ENCODE peak calls at places on chromosome 13, in four cellular contexts. One of them, this sample, is unnamed.

GRCh38 chr13:98390086-98390697 is 186.7 kb downstream of the STK24 start:
- DNase-seq in ovary: no peak
- DNase-seq in tibial nerve: no peak
- DNase-seq in H1: no peak
- DNase-seq in this sample: no peak

GRCh38 chr13:111559612-111560423 is 239.4 kb downstream of the TEX29 start:
- DNase-seq in H1: no peak
- DNase-seq in ovary: no peak
- DNase-seq in tibial nerve: no peak
- DNase-seq in this sample: no peak

GRCh38 chr13:34246511-34246910 is 428.6 kb downstream of the RFC3 start:
- DNase-seq in tibial nerve: no peak
- DNase-seq in H1: no peak
- DNase-seq in ovary: no peak
- DNase-seq in this sample: no peak

GRCh38 chr13:90951663-90952062 is 395.8 kb upstream of the MIR17HG start:
- DNase-seq in H1: no peak
- DNase-seq in tibial nerve: no peak
- DNase-seq in ovary: no peak
- DNase-seq in this sample: no peak

GRCh38 chr13:110922506-110922905 is 7.6 kb upstream of the ANKRD10 start:
- DNase-seq in H1: peak; percentile 38
- DNase-seq in tibial nerve: no peak
- DNase-seq in ovary: no peak
- DNase-seq in this sample: no peak

GRCh38 chr13:52835071-52835793 is 13.2 kb downstream of the PCDH8 start:
- DNase-seq in ovary: no peak
- DNase-seq in tibial nerve: no peak
- DNase-seq in H1: no peak
- DNase-seq in this sample: no peak

GRCh38 chr13:81872581-81872980 is 1531.7 kb upstream of the SPRY2 start:
- DNase-seq in tibial nerve: no peak
- DNase-seq in ovary: no peak
- DNase-seq in H1: no peak
- DNase-seq in this sample: no peak

GRCh38 chr13:22569830-22570229 is 610.9 kb upstream of the SGCG start:
- DNase-seq in tibial nerve: no peak
- DNase-seq in ovary: no peak
- DNase-seq in H1: no peak
- DNase-seq in this sample: no peak

GRCh38 chr13:98033277-98034247 is 80.1 kb downstream of the IPO5 start:
- DNase-seq in ovary: peak; percentile 20
- DNase-seq in tibial nerve: no peak
- DNase-seq in H1: no peak
- DNase-seq in this sample: peak; percentile 50

GRCh38 chr13:106121173-106121754 is 414.2 kb downstream of the EFNB2 start:
- DNase-seq in tibial nerve: no peak
- DNase-seq in H1: no peak
- DNase-seq in ovary: no peak
- DNase-seq in this sample: no peak
- TF ChIP-seq EP300 in tibial nerve: no peak
- TF ChIP-seq EP300 in H1: no peak
- TF ChIP-seq EP300 in ovary: no peak
- TF ChIP-seq EP300 in this sample: no peak

GRCh38 chr13:23701191-23701590 is 131.0 kb downstream of the TNFRSF19 start:
- DNase-seq in tibial nerve: no peak
- DNase-seq in H1: no peak
- DNase-seq in ovary: no peak
- DNase-seq in this sample: no peak
- H3K27ac ChIP-seq in tibial nerve: peak overlapping the region; percentile 83
- H3K27ac ChIP-seq in H1: no peak overlapping the region
- H3K27ac ChIP-seq in ovary: peak overlapping the region; percentile 55
- H3K27ac ChIP-seq in this sample: no peak overlapping the region

GRCh38 chr13:108269601-108270328 is at the start of gene TNFSF13B:
- DNase-seq in tibial nerve: no peak
- DNase-seq in H1: peak; percentile 60
- DNase-seq in ovary: peak; percentile 23
- DNase-seq in this sample: no peak
- TF ChIP-seq CTCF in tibial nerve: no peak
- TF ChIP-seq CTCF in H1: peak; percentile 39
- TF ChIP-seq CTCF in ovary: no peak
- TF ChIP-seq CTCF in this sample: no peak

GRCh38 chr13:46146898-46147297 is 35.1 kb downstream of the LCP1 start:
- DNase-seq in tibial nerve: no peak
- DNase-seq in H1: no peak
- DNase-seq in ovary: no peak
- DNase-seq in this sample: no peak

GRCh38 chr13:46145950-46146349 is 36.0 kb downstream of the LCP1 start:
- DNase-seq in ovary: no peak
- DNase-seq in H1: no peak
- DNase-seq in tibial nerve: no peak
- DNase-seq in this sample: no peak

GRCh38 chr13:46143239-46143701 is 38.4 kb upstream of the CPB2 start:
- DNase-seq in tibial nerve: no peak
- DNase-seq in ovary: no peak
- DNase-seq in H1: no peak
- DNase-seq in this sample: no peak

GRCh38 chr13:46140044-46140443 is 35.2 kb upstream of the CPB2 start:
- DNase-seq in tibial nerve: no peak
- DNase-seq in ovary: no peak
- DNase-seq in H1: no peak
- DNase-seq in this sample: no peak

DNA sequence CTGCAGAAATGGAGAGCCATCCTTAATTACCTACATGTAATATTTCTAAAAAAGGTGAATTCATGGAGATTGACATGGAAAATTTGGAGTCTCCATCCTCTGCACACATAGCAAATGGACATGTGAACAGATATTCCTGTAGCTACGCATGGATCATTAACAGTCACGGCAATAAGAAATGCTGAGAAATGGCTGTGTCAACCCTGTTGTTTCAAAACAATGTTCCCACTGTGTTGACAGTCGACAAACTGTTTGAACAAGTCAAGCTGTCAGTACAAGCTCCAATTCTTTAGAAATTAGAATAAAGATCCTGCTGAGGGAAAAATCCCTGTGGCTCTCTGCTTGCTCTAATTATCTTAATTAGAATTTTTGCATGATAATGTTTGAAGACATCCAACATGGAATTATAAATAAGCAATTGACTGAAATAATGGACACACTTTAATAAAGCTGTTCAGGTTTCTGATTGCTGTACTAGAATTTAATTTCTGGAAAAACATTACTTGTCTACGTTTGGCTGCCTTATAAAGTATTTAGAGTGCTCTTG is 37.9 kb upstream of the CPB2 start:
- DNase-seq in ovary: no peak
- DNase-seq in tibial nerve: no peak
- DNase-seq in H1: no peak
- DNase-seq in this sample: no peak
- TF ChIP-seq EP300 in ovary: no peak
- TF ChIP-seq EP300 in tibial nerve: no peak
- TF ChIP-seq EP300 in H1: no peak
- TF ChIP-seq EP300 in this sample: no peak

GRCh38 chr13:51032831-51033230 is 78.2 kb downstream of the C13orf42 start:
- DNase-seq in tibial nerve: no peak
- DNase-seq in H1: no peak
- DNase-seq in ovary: no peak
- DNase-seq in this sample: peak; percentile 66

GRCh38 chr13:51026016-51026415 is 85.1 kb downstream of the C13orf42 start:
- DNase-seq in ovary: no peak
- DNase-seq in tibial nerve: no peak
- DNase-seq in H1: no peak
- DNase-seq in this sample: peak; percentile 84

GRCh38 chr13:51025245-51025872 is 85.7 kb downstream of the C13orf42 start:
- DNase-seq in ovary: no peak
- DNase-seq in tibial nerve: no peak
- DNase-seq in H1: peak; percentile 8
- DNase-seq in this sample: peak; percentile 19

GRCh38 chr13:51033431-51034185 is 77.5 kb downstream of the C13orf42 start:
- DNase-seq in ovary: no peak
- DNase-seq in H1: peak; percentile 30
- DNase-seq in tibial nerve: no peak
- DNase-seq in this sample: peak; percentile 66

GRCh38 chr13:51027644-51028043 is 83.4 kb downstream of the C13orf42 start:
- DNase-seq in H1: peak; percentile 43
- DNase-seq in ovary: no peak
- DNase-seq in tibial nerve: no peak
- DNase-seq in this sample: peak; percentile 55
- H3K27ac ChIP-seq in H1: no peak overlapping the region
- H3K27ac ChIP-seq in ovary: no peak overlapping the region
- H3K27ac ChIP-seq in tibial nerve: no peak overlapping the region
- H3K27ac ChIP-seq in this sample: no peak overlapping the region

GRCh38 chr13:28494861-28495585 is at the start of gene FLT1:
- DNase-seq in tibial nerve: no peak
- DNase-seq in ovary: peak; percentile 34
- DNase-seq in H1: peak; percentile 87
- DNase-seq in this sample: no peak
- TF ChIP-seq CTCF in tibial nerve: no peak
- TF ChIP-seq CTCF in ovary: no peak
- TF ChIP-seq CTCF in H1: no peak
- TF ChIP-seq CTCF in this sample: no peak

DNA sequence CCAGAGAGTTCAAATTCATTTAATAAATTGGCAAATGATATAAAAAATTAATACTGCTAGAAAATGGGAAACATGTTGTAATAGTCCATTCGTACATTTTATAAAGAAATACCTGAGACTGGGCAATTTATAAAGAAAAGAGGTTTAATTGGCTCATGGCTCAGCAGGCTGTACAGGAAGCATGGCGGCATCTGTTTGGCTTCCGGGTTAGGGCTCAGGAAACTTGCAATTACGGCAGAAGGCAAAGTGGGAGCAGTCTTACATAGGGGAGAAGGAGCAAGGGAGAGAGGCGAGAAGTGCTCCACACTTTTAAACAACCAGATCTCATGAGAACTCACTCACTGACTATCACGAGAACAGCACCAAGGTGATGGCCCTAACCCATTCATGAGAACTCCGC is 512.0 kb downstream of the DACH1 start:
- DNase-seq in ovary: no peak
- DNase-seq in tibial nerve: no peak
- DNase-seq in H1: no peak
- DNase-seq in this sample: no peak
- TF ChIP-seq EP300 in ovary: no peak
- TF ChIP-seq EP300 in tibial nerve: no peak
- TF ChIP-seq EP300 in H1: no peak
- TF ChIP-seq EP300 in this sample: no peak

This sample was measured in esophagus muscularis mucosa.